ENCODE peak calls at places on chromosome 17, in ten cellular contexts. G is spleen; D is IMR-90; B is tibial artery; N is CD8-positive, alpha-beta T cell; Q is effector memory CD4-positive, alpha-beta T cell; W is brain microvascular endothelial cell; E is aorta; I is caudate nucleus; V is left ventricle myocardium inferior. Y is an unnamed sample.

GRCh38 chr17:75138519-75138918 is 7.0 kb upstream of the NT5C start:
- DNase-seq in I (no peak), W (no peak), B (no peak), V (no peak), D (peak; percentile 37), E (no peak), G (peak; percentile 12), N (no peak), Q (no peak), Y (no peak)

GRCh38 chr17:78375401-78376079 is 2.9 kb upstream of the PGS1 start:
- DNase-seq in V (no peak), E (peak; percentile 89), B (peak; percentile 60), G (peak; percentile 84), N (no peak), Q (no peak), I (no peak), D (peak; percentile 98), W (peak; percentile 86), Y (peak; percentile 73)

GRCh38 chr17:1035546-1036170 is 38.7 kb downstream of the TIMM22 start:
- DNase-seq in B (no peak), V (no peak), I (no peak), Q (no peak), W (no peak), G (no peak), N (no peak), E (peak; percentile 43), D (no peak), Y (no peak)

GRCh38 chr17:81939881-81940385 is 2.8 kb upstream of the PYCR1 start:
- DNase-seq in N (no peak), I (peak; percentile 74), W (no peak), B (no peak), D (no peak), Q (no peak), V (peak; percentile 78), G (no peak), E (peak; percentile 88), Y (no peak)

GRCh38 chr17:57400648-57401047 is 144.3 kb downstream of the MSI2 start:
- DNase-seq in W (no peak), B (no peak), D (peak; percentile 17), N (no peak), I (no peak), E (no peak), G (no peak), Q (no peak), V (no peak), Y (no peak)

GRCh38 chr17:73292031-73292531 is 19.7 kb downstream of the CDC42EP4 start:
- DNase-seq in G (no peak), I (peak; percentile 46), N (no peak), W (peak; percentile 62), D (peak; percentile 83), B (peak; percentile 75), E (peak; percentile 90), Q (no peak), V (peak; percentile 77), Y (no peak)

GRCh38 chr17:62681939-62682381 is 54.5 kb downstream of the MRC2 start:
- DNase-seq in W (no peak), N (no peak), G (peak; percentile 59), Q (no peak), E (no peak), D (no peak), V (no peak), B (no peak), I (peak; percentile 38), Y (no peak)

GRCh38 chr17:83062818-83063671 is 16.4 kb upstream of the METRNL start:
- DNase-seq in W (no peak), E (peak; percentile 27), Q (no peak), V (no peak), N (no peak), I (no peak), B (peak; percentile 10), G (peak; percentile 65), D (no peak), Y (no peak)

GRCh38 chr17:80361495-80362220 is 53.3 kb upstream of the ENDOV start:
- DNase-seq in W (no peak), I (no peak), V (no peak), N (no peak), E (no peak), Q (no peak), G (peak; percentile 38), D (no peak), B (peak; percentile 12), Y (no peak)

DNA sequence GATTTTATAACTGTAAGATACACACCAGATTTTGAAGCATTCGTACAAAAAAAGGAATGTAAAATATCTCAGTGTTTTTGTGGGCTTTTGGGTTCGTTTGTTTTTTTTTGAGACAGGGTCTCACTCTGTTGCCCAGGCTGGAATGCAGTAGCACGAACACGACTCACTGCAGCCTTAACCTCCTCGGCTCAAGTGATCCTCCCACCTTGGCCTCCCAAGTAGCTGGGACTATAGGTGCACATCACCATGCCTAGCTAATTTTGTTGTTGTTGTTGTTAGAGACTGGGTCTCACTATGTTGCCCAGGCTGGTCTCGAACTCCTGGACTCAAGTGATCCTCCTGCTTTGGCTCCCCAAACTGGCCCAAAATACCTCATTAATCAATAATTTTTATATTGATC is 15.9 kb downstream of the STAT5B start:
- DNase-seq in V (no peak), N (no peak), E (no peak), B (no peak), Q (no peak), W (no peak), G (no peak), D (no peak), I (no peak), Y (no peak)
- H3K27ac ChIP-seq in V (no peak overlapping the region), N (no peak overlapping the region), E (no peak overlapping the region), B (no peak overlapping the region), Q (no peak overlapping the region), W (no peak overlapping the region), G (no peak overlapping the region), D (no peak overlapping the region), I (no peak overlapping the region), Y (no peak overlapping the region)

GRCh38 chr17:42311240-42312034 is 23.1 kb downstream of the STAT5A start:
- DNase-seq in V (peak; percentile 88), Q (no peak), D (peak; percentile 94), G (peak; percentile 88), B (peak; percentile 96), E (peak; percentile 94), N (no peak), W (no peak), I (peak; percentile 32), Y (peak; percentile 88)
- H3K27ac ChIP-seq in V (peak overlapping the region; percentile 88), Q (peak overlapping the region; percentile 58), D (peak overlapping the region; percentile 45), G (peak overlapping the region; percentile 79), B (peak overlapping the region; percentile 84), E (no peak overlapping the region), N (peak overlapping the region; percentile 31), W (no peak overlapping the region), I (peak overlapping the region; percentile 80), Y (peak overlapping the region; percentile 62)

GRCh38 chr17:68288375-68288774 is 2.6 kb downstream of the SLC16A6 start:
- DNase-seq in N (no peak), B (no peak), D (no peak), V (no peak), G (no peak), W (peak; percentile 22), Q (no peak), I (no peak), E (no peak), Y (no peak)
- H3K27ac ChIP-seq in N (no peak overlapping the region), B (no peak overlapping the region), D (no peak overlapping the region), V (no peak overlapping the region), G (peak overlapping the region; percentile 96), W (no peak overlapping the region), Q (peak overlapping the region; percentile 36), I (no peak overlapping the region), E (no peak overlapping the region), Y (no peak overlapping the region)

DNA sequence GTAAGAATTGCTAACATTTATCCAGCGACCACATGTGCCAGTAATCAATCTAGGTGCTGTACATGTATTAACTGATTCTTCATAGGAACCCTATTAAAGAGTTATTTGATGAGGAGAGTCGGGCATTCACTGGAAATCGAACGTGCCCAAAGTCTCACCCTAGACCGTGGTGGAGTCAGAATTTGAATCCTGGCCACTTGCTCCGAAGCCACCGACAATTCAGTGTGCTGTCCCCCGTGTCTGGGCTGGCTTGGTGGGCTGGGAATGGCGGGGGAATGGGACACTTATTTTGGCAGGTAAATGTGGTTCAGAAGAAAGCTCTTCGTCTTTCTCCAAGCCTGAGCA is 707 bp upstream of the KSR1 start:
- DNase-seq in B (no peak), W (no peak), N (no peak), D (no peak), V (no peak), Q (no peak), I (no peak), G (no peak), E (no peak), Y (no peak)
- H3K27ac ChIP-seq in B (peak overlapping the region; percentile 87), W (no peak overlapping the region), N (peak overlapping the region; percentile 22), D (peak overlapping the region; percentile 4), V (peak overlapping the region; percentile 84), Q (peak overlapping the region; percentile 74), I (peak overlapping the region; percentile 82), G (peak overlapping the region; percentile 85), E (no peak overlapping the region), Y (peak overlapping the region; percentile 62)